ENCODE peak calls at places on chromosomes 7 and 10, in four cellular contexts. K is HepG2, L is psoas muscle, Q is brain microvascular endothelial cell. Z is an unnamed sample.

GRCh38 chr7:88401009-88401623 is 94.4 kb upstream of the STEAP4 start:
- DNase-seq in K (peak; percentile 14), L (no peak), Q (no peak), Z (peak; percentile 41)

GRCh38 chr7:95545007-95545615 is 51.2 kb downstream of the PDK4 start:
- DNase-seq in K (peak; percentile 24), L (no peak), Q (peak; percentile 71), Z (peak; percentile 71)

GRCh38 chr10:127043312-127043711 is 138.1 kb downstream of the DOCK1 start:
- DNase-seq in K (no peak), L (no peak), Q (no peak), Z (no peak)

GRCh38 chr7:121328508-121329459 is at the start of gene WNT16:
- DNase-seq in K (no peak), L (no peak), Q (no peak), Z (no peak)

GRCh38 chr10:60390224-60390626 is 550 bp upstream of the ANK3 start:
- DNase-seq in K (no peak), L (no peak), Q (peak; percentile 37), Z (no peak)

GRCh38 chr7:71824356-71824755 is 587.8 kb downstream of the CALN1 start:
- DNase-seq in K (no peak), L (no peak), Q (peak; percentile 63), Z (no peak)

GRCh38 chr7:66542528-66543373 is 85.9 kb upstream of the KCTD7 start:
- DNase-seq in K (no peak), L (no peak), Q (no peak), Z (peak; percentile 23)

GRCh38 chr7:8217200-8218068 is 44.5 kb downstream of the ICA1 start:
- DNase-seq in K (peak; percentile 51), L (no peak), Q (peak; percentile 47), Z (peak; percentile 75)

GRCh38 chr7:43568529-43568928 is 14.4 kb upstream of the STK17A start:
- DNase-seq in K (no peak), L (no peak), Q (peak; percentile 79), Z (peak; percentile 99)

GRCh38 chr7:146119016-146119415 is 2.4 kb downstream of the CNTNAP2 start:
- DNase-seq in K (no peak), L (no peak), Q (no peak), Z (no peak)

GRCh38 chr7:107505997-107506682 is 36.3 kb downstream of the GPR22 start:
- DNase-seq in K (peak; percentile 56), L (no peak), Q (no peak), Z (peak; percentile 93)

GRCh38 chr7:139777948-139778841 is at the start of gene HIPK2:
- DNase-seq in K (peak; percentile 56), L (peak; percentile 87), Q (peak; percentile 68), Z (peak; percentile 66)

GRCh38 chr10:59678884-59679301 is 30.8 kb downstream of the SLC16A9 start:
- DNase-seq in K (no peak), L (no peak), Q (no peak), Z (peak; percentile 96)

GRCh38 chr10:649445-649797 is 40.0 kb downstream of the DIP2C start:
- DNase-seq in K (peak; percentile 31), L (no peak), Q (no peak), Z (no peak)

GRCh38 chr7:12436126-12436525 is 32.5 kb upstream of the VWDE start:
- DNase-seq in K (no peak), L (no peak), Q (no peak), Z (no peak)

GRCh38 chr7:138848056-138848975 is 50.3 kb upstream of the ATP6V0A4 start:
- DNase-seq in K (no peak), L (no peak), Q (no peak), Z (no peak)

GRCh38 chr7:94698275-94698674 is 42.3 kb upstream of the SGCE start:
- DNase-seq in K (peak; percentile 81), L (no peak), Q (peak; percentile 64), Z (peak; percentile 71)

GRCh38 chr7:51658684-51659083 is 342.1 kb upstream of the COBL start:
- DNase-seq in K (no peak), L (no peak), Q (no peak), Z (no peak)

GRCh38 chr10:102113956-102114857 is 6.0 kb downstream of the LDB1 start:
- DNase-seq in K (no peak), L (peak; percentile 31), Q (no peak), Z (no peak)

GRCh38 chr10:63549810-63550209 is 28.6 kb downstream of the REEP3 start:
- DNase-seq in K (no peak), L (no peak), Q (no peak), Z (no peak)

GRCh38 chr7:158343936-158344455 is 243.6 kb downstream of the PTPRN2 start:
- DNase-seq in K (no peak), L (no peak), Q (no peak), Z (no peak)

GRCh38 chr7:78284945-78285344 is 486.4 kb downstream of the PHTF2 start:
- DNase-seq in K (no peak), L (no peak), Q (no peak), Z (no peak)

GRCh38 chr10:12358863-12359647 is 9.7 kb downstream of the CAMK1D start:
- DNase-seq in K (no peak), L (peak; percentile 47), Q (no peak), Z (no peak)

GRCh38 chr10:103750836-103751235 is 104.5 kb downstream of the SH3PXD2A start:
- DNase-seq in K (no peak), L (no peak), Q (no peak), Z (no peak)

GRCh38 chr10:111384556-111384955 is 307.7 kb downstream of the ADRA2A start:
- DNase-seq in K (no peak), L (no peak), Q (no peak), Z (no peak)

GRCh38 chr7:157120181-157120580 is 18.5 kb upstream of the UBE3C start:
- DNase-seq in K (no peak), L (no peak), Q (no peak), Z (no peak)

GRCh38 chr10:91251430-91252056 is 31.1 kb downstream of the PCGF5 start:
- DNase-seq in K (peak; percentile 54), L (peak; percentile 18), Q (peak; percentile 42), Z (peak; percentile 60)

GRCh38 chr7:133484135-133484534 is 231.3 kb downstream of the EXOC4 start:
- DNase-seq in K (no peak), L (no peak), Q (no peak), Z (peak; percentile 71)

GRCh38 chr7:137903382-137904169 is 56.8 kb upstream of the DGKI start:
- DNase-seq in K (peak; percentile 70), L (peak; percentile 21), Q (peak; percentile 69), Z (peak; percentile 79)

GRCh38 chr10:126235979-126236851 is 152.1 kb downstream of the ADAM12 start:
- DNase-seq in K (no peak), L (no peak), Q (no peak), Z (no peak)

GRCh38 chr10:77592946-77593636 is 44.5 kb downstream of the KCNMA1 start:
- DNase-seq in K (no peak), L (peak; percentile 46), Q (peak; percentile 94), Z (peak; percentile 96)

GRCh38 chr10:100364735-100365391 is 17.8 kb downstream of the SCD start:
- DNase-seq in K (peak; percentile 72), L (peak; percentile 66), Q (peak; percentile 60), Z (peak; percentile 89)

GRCh38 chr7:18496336-18496700 is 769 bp downstream of the HDAC9 start:
- DNase-seq in K (no peak), L (no peak), Q (no peak), Z (no peak)

GRCh38 chr7:18497082-18497481 is 1.5 kb downstream of the HDAC9 start:
- DNase-seq in K (no peak), L (no peak), Q (no peak), Z (no peak)

GRCh38 chr7:18497800-18498199 is 2.3 kb downstream of the HDAC9 start:
- DNase-seq in K (no peak), L (no peak), Q (no peak), Z (no peak)

GRCh38 chr7:18494821-18495408 is 634 bp upstream of the HDAC9 start:
- DNase-seq in K (no peak), L (no peak), Q (peak; percentile 75), Z (peak; percentile 18)

DNA sequence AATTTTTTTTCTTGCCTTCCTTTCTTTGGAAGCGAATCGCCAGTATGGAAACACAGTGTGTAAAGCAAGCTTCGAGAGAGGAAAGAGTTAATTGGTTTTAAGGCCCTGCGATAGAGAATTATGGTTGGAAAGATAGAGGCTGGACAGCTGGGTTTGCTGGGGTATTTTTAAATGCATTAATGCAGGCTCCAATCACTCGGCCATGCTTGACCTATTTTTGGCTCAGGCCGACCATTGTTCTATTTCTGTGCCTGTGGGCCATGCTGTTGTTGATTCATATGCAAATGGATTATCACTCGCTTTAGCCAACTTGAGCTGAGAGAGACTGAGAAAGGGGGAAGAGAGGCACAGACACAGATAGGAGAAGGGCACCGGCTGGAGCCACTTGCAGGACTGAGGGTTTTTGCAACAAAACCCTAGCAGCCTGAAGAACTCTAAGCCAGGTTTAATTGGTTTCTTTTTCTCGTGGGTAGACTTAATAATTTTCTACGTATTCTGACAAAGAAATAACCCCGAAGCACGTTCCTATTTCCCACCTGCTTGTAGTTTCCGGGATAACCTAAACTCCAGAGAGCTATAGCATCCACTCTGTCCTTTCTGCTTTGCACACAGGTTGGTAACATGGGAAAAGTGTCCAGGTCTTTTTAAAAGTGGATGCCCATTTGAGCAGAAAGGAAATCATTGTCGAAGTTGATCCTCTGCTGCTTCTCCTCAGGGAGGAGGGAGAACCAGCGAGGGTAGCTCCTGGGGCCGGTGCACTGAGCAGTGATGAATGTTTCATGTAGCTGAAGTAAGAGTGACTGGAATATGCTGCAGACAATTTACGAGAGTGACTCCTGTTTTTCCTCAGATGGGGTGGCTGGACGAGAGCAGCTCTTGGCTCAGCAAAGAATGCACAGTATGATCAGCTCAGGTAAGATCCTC is at the start of gene HDAC9:
- DNase-seq in K (no peak), L (peak; percentile 14), Q (peak; percentile 51), Z (peak; percentile 58)
- H3K4me3 ChIP-seq in K (no peak within 1 kb of the TSS), L (peak within 1 kb of the TSS; percentile 69), Q (peak within 1 kb of the TSS; percentile 47), Z (peak within 1 kb of the TSS; percentile 15)

DNA sequence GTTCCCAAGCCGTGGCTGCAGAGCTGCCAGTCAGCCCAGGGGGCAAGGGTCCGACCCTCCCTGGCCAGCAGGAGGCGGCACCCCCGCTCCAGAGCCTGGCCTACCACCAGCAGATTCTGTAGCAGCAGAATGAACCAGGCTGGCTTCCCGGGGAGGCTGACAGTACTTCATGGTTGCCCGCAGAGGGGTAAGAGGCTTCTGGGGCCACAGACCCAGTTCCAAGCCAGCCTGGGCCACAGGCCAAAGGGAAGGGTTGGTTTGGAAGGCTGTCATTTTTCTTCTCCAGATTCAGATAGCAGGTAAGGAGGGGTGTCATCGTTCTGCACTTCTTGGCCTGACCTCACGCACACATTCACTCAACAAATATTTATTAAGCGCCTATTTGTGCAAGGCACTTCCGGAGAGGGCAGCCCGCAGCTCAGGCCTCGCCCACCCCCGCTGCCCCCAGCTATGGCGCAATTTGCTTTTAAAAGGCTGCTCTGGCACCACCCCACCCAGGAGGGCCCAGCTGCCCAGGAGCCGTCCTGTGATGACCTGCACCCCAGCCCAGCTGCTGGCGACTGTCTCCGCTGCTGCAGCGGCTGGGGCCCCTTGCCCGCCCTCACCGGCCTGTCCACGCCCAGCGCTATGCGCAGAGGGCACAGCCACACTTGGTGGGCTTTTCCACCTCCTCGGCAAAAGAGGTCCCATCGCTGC is 168.5 kb downstream of the LCOR start:
- DNase-seq in K (peak; percentile 71), L (no peak), Q (no peak), Z (peak; percentile 20)
- TF ChIP-seq CTCF in K (peak; percentile 71), L (no peak), Q (peak; percentile 19), Z (no peak)

GRCh38 chr10:94549221-94549620 is 3.6 kb downstream of the HELLS start:
- DNase-seq in K (no peak), L (no peak), Q (no peak), Z (no peak)

GRCh38 chr10:94545277-94546057 is at the start of gene HELLS:
- DNase-seq in K (peak; percentile 81), L (peak; percentile 70), Q (peak; percentile 77), Z (peak; percentile 88)

GRCh38 chr10:94546058-94546595 is 539 bp downstream of the HELLS start:
- DNase-seq in K (peak; percentile 13), L (no peak), Q (peak; percentile 5), Z (peak; percentile 14)

GRCh38 chr10:94546616-94547175 is 1.1 kb downstream of the HELLS start:
- DNase-seq in K (no peak), L (no peak), Q (no peak), Z (peak; percentile 14)
- H3K4me3 ChIP-seq in K (peak overlapping the region; percentile 90), L (peak overlapping the region; percentile 83), Q (peak overlapping the region; percentile 93), Z (peak overlapping the region; percentile 90)

GRCh38 chr7:28362812-28363211 is 49.5 kb upstream of the CREB5 start:
- DNase-seq in K (no peak), L (no peak), Q (no peak), Z (no peak)
- TF ChIP-seq CTCF in K (no peak), L (no peak), Q (peak; percentile 5), Z (no peak)

Z was measured in epithelial cell of esophagus.